ENCODE peak calls at places on chromosome 20, in five cellular contexts. K, O, R, A and S are unnamed samples.

GRCh38 chr20:32358632-32358882 is 426 bp downstream of the ASXL1 start:
- DNase-seq in R (no peak), K (no peak), O (no peak), A (no peak), S (no peak)

GRCh38 chr20:21208999-21209398 is 83.1 kb downstream of the KIZ start:
- DNase-seq in O (no peak), R (no peak), K (no peak), A (no peak), S (no peak)

GRCh38 chr20:41594514-41595322 is 23.5 kb downstream of the CHD6 start:
- DNase-seq in R (no peak), A (no peak), K (no peak), O (no peak), S (no peak)

GRCh38 chr20:24523661-24524060 is 54.2 kb downstream of the SYNDIG1 start:
- DNase-seq in R (no peak), A (no peak), K (no peak), O (no peak), S (no peak)

GRCh38 chr20:10658051-10658823 is 15.6 kb downstream of the JAG1 start:
- DNase-seq in O (no peak), A (no peak), R (no peak), K (no peak), S (no peak)

GRCh38 chr20:20466341-20466879 is 98.5 kb downstream of the INSM1 start:
- DNase-seq in R (no peak), A (peak; percentile 55), O (no peak), K (peak; percentile 91), S (peak; percentile 73)

GRCh38 chr20:57465943-57466342 is 59.0 kb downstream of the CTCFL start:
- DNase-seq in R (no peak), O (no peak), K (no peak), A (no peak), S (no peak)

GRCh38 chr20:18705490-18705889 is 108.1 kb upstream of the SCP2D1 start:
- DNase-seq in A (no peak), R (no peak), K (peak; percentile 93), O (no peak), S (peak; percentile 92)

GRCh38 chr20:5657190-5657872 is 92.9 kb upstream of the SHLD1 start:
- DNase-seq in A (peak; percentile 56), O (peak; percentile 51), R (no peak), K (peak; percentile 99), S (peak; percentile 97)

DNA sequence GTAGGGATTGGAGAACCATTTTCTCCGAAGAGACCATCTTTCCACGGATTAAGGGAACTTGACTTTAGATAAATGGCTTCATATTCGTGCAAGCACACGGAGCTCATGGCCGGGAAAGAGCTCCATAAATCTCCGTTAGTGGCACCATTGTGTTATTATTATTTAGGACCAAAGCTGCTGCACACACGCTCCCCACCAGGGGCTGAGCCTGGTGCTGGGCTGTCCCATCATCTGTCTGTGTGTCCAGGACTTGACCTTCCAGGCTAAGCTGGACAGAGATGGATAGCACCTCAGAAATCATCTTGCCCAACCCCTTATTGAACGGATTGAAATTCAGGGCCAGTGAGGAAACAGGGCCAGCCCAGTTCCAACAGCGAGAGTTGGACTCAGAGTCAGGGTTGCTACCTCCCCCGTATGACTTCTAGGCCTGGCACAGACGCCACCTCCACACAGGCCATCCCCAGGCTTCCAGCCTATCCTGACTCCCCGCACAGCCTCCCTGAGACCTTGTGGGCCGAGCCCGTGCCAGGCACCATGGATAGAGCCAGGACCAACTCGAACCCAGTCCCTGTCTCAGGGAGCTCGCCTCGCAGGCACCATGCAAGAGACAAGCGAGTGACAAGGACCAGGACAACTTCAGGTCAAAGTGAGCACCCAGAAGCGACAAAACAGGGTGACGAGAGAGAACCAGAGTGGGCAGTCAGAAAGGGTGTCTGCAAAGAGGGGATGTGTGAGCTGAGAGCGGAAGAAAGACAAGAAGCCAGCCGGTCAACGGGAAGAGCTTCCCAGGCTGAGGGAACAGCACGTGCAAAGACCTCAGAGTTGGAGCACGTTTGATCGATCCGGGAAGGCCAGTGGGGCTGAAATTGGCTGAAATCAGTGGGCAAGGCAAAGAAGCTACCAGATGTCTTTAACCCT is 45.4 kb downstream of the KIAA1755 start:
- DNase-seq in K (no peak), A (no peak), R (no peak), O (no peak), S (no peak)
- TF ChIP-seq CTCF in K (no peak), A (no peak), R (no peak), O (no peak), S (peak; percentile 48)

GRCh38 chr20:33488201-33488600 is 1.7 kb upstream of the CBFA2T2 start:
- DNase-seq in R (no peak), A (peak; percentile 44), O (no peak), K (no peak), S (no peak)

GRCh38 chr20:33489495-33490022 is 337 bp upstream of the CBFA2T2 start:
- DNase-seq in K (peak; percentile 95), R (peak; percentile 99), O (peak; percentile 100), A (peak; percentile 100), S (peak; percentile 97)

GRCh38 chr20:33490934-33491656 is 1.2 kb downstream of the CBFA2T2 start:
- DNase-seq in A (no peak), R (no peak), K (peak; percentile 1), O (no peak), S (no peak)

GRCh38 chr20:33493076-33493766 is 3.3 kb downstream of the CBFA2T2 start:
- DNase-seq in R (no peak), K (no peak), O (no peak), A (peak; percentile 39), S (no peak)

GRCh38 chr20:33490023-33490933 is at the start of gene CBFA2T2:
- DNase-seq in A (peak; percentile 78), O (peak; percentile 84), R (no peak), K (peak; percentile 70), S (peak; percentile 10)
- TF ChIP-seq CTCF in A (no peak), O (no peak), R (no peak), K (no peak), S (no peak)

GRCh38 chr20:54056762-54057639 is 13.4 kb downstream of the BCAS1 start:
- DNase-seq in R (no peak), K (no peak), A (no peak), O (no peak), S (no peak)
- TF ChIP-seq CTCF in R (no peak), K (no peak), A (no peak), O (no peak), S (peak; percentile 59)

GRCh38 chr20:50713677-50714101 is 17.7 kb upstream of the PARD6B start:
- DNase-seq in A (peak; percentile 66), K (peak; percentile 52), O (no peak), R (no peak), S (peak; percentile 40)
- TF ChIP-seq CTCF in A (no peak), K (peak; percentile 75), O (peak; percentile 15), R (no peak), S (peak; percentile 71)

DNA sequence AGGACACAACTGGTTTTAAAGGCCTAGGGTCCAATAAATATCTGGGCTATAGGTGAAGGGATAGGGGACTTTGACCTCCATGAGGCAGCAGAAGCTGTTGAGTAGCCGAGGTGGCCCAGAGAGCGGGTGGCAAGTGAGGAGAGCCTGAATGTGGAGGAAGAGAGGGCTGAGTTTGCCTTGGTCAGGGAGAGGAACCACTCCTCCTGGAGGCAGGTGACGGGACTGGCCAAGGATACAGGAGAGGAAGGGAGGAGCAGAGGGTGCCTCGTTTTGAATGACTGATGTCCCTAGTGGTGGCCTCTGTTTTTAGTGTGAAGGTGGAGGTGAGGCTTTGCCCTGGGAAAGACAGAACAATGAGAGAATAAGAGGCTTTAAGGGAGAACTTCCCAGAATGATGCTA is 19.1 kb upstream of the AAR2 start:
- DNase-seq in A (no peak), R (no peak), O (no peak), K (no peak), S (no peak)
- TF ChIP-seq CTCF in A (no peak), R (peak; percentile 13), O (no peak), K (no peak), S (peak; percentile 51)

DNA sequence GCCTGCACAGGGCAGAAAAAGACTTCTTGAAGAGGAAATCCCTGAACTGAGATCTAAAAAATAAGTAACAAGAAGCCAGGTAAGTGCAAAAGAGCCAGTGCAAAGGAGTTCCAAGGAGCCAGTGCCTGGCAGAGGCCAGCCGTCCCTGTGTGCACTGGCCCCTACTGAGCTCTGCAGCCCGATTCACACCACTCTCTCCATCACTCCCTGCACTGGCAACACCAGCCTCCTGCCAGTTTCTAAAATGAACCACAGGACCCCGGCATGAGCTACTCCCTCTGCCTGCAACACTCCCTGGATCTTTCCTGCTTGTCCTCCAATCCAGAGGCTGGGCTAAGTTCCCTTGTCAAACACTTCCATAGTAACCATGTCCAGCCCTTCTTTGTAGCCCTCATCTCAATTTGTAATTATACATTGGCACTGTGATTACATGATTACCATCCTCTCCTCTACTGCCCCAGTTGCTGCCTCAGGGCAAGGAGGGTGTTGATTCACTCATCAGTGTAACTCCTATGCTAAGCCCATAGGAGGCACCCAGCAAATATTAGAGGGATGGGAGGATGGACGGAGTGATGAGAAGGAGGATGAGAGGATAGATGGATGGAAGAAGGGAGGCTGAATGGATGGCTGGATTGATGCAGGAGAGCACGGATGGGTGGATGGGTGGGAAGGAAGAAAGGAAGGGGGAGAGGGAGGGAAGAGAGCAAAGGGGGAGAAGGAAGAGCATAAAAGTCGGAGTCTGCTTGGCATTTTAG is 49.3 kb downstream of the SIRPA start:
- DNase-seq in O (no peak), R (no peak), K (no peak), A (no peak), S (no peak)
- TF ChIP-seq CTCF in O (no peak), R (no peak), K (no peak), A (no peak), S (no peak)

GRCh38 chr20:59772373-59772705 is 161.1 kb downstream of the SYCP2 start:
- DNase-seq in O (no peak), A (peak; percentile 26), R (no peak), K (no peak), S (no peak)
- TF ChIP-seq CTCF in O (no peak), A (no peak), R (no peak), K (no peak), S (no peak)

GRCh38 chr20:17439897-17440296 is 91.3 kb downstream of the BFSP1 start:
- DNase-seq in A (no peak), R (no peak), O (no peak), K (no peak), S (no peak)

GRCh38 chr20:17441745-17442144 is 89.4 kb downstream of the BFSP1 start:
- DNase-seq in R (no peak), O (no peak), A (no peak), K (no peak), S (no peak)

GRCh38 chr20:17443326-17443858 is 87.8 kb downstream of the BFSP1 start:
- DNase-seq in O (no peak), R (no peak), K (no peak), A (no peak), S (no peak)

GRCh38 chr20:17444091-17444490 is 87.1 kb downstream of the BFSP1 start:
- DNase-seq in O (no peak), R (no peak), A (no peak), K (no peak), S (no peak)

GRCh38 chr20:17442588-17442987 is 88.6 kb downstream of the BFSP1 start:
- DNase-seq in K (no peak), R (no peak), A (no peak), O (no peak), S (no peak)
- TF ChIP-seq CTCF in K (no peak), R (peak; percentile 29), A (no peak), O (no peak), S (peak; percentile 26)

GRCh38 chr20:63819224-63819917 is 11.7 kb downstream of the ZBTB46 start:
- DNase-seq in O (no peak), A (peak; percentile 67), K (no peak), R (no peak), S (peak; percentile 21)
- TF ChIP-seq CTCF in O (peak; percentile 44), A (no peak), K (peak; percentile 19), R (peak; percentile 12), S (peak; percentile 60)